ENCODE peak calls at places on chromosome 19, in nine cellular contexts. P, W, V, E, X, D, I, S and B are unnamed samples.

GRCh38 chr19:18109731-18110671 is 12.4 kb downstream of the MAST3 start:
- DNase-seq in V (peak; percentile 37), X (peak; percentile 77), P (no peak), D (no peak), W (peak; percentile 59), I (peak; percentile 49), S (peak; percentile 59), E (no peak), B (peak; percentile 76)

GRCh38 chr19:17590780-17591688 is 35.6 kb downstream of the COLGALT1 start:
- DNase-seq in S (no peak), D (no peak), X (no peak), P (no peak), V (no peak), I (no peak), W (no peak), E (no peak), B (no peak)

GRCh38 chr19:17303940-17304267 is 679 bp upstream of the ABHD8 start:
- DNase-seq in W (no peak), V (no peak), E (peak; percentile 59), P (no peak), S (no peak), X (no peak), I (no peak), D (no peak), B (no peak)

GRCh38 chr19:343451-343931 is 1.1 kb downstream of the MIER2 start:
- DNase-seq in W (no peak), X (no peak), S (no peak), V (no peak), I (no peak), E (no peak), P (no peak), D (no peak), B (no peak)

GRCh38 chr19:11234486-11235075 is 4.8 kb upstream of the ANGPTL8 start:
- DNase-seq in V (no peak), S (no peak), P (no peak), I (no peak), E (no peak), D (no peak), X (no peak), W (no peak), B (no peak)

GRCh38 chr19:38989066-38989605 is 13.6 kb upstream of the FBXO17 start:
- DNase-seq in E (no peak), X (no peak), D (no peak), W (no peak), I (no peak), P (peak; percentile 12), V (peak; percentile 67), S (no peak), B (no peak)

GRCh38 chr19:54451331-54451871 is 2.4 kb downstream of the LENG8 start:
- DNase-seq in E (no peak), V (peak; percentile 50), S (no peak), D (no peak), P (no peak), X (no peak), W (no peak), I (no peak), B (no peak)

GRCh38 chr19:12364391-12365093 is 941 bp downstream of the ZNF442 start:
- DNase-seq in X (peak; percentile 39), W (peak; percentile 17), S (peak; percentile 28), D (peak; percentile 6), P (no peak), E (peak; percentile 8), I (peak; percentile 7), V (peak; percentile 14), B (peak; percentile 48)

GRCh38 chr19:57570707-57571106 is 8.0 kb downstream of the ZNF416 start:
- DNase-seq in D (no peak), I (no peak), X (no peak), P (no peak), W (peak; percentile 61), S (no peak), E (no peak), V (no peak), B (no peak)